ENCODE peak calls at places on chromosomes 16 and 17, in seven cellular contexts. K is astrocyte of the cerebellum; H is breast epithelium; W is tibial artery; Q is IMR-90; C is activated T-cell treated with anti-CD3 and anti-CD28 coated beads, Interleukin-2, amount 50 U/mL, for 4 hours; N is caudate nucleus. D is an unnamed sample.

GRCh38 chr16:50430076-50430475 is 61.3 kb upstream of the BRD7 start:
- DNase-seq in K (no peak), C (no peak), Q (no peak), W (no peak), H (no peak), N (no peak), D (no peak)

GRCh38 chr17:8709006-8709405 is 35.6 kb downstream of the CCDC42 start:
- DNase-seq in K (no peak), C (no peak), N (no peak), W (peak), Q (no peak), H (no peak), D (no peak)

GRCh38 chr16:55815320-55815719 is 17.6 kb downstream of the CES1 start:
- DNase-seq in W (no peak), N (no peak), C (no peak), Q (no peak), H (no peak), K (no peak), D (no peak)

GRCh38 chr17:51745993-51746392 is 412.5 kb downstream of the CA10 start:
- DNase-seq in C (no peak), W (no peak), N (no peak), H (no peak), Q (no peak), K (no peak), D (no peak)

GRCh38 chr17:53627511-53627910 is 195.2 kb upstream of the KIF2B start:
- DNase-seq in W (no peak), Q (peak), H (no peak), C (no peak), N (no peak), K (no peak), D (no peak)

GRCh38 chr16:71883193-71883848 is 661 bp downstream of the ZNF821 start:
- DNase-seq in K (no peak), W (no peak), N (peak), Q (peak), H (no peak), C (peak), D (peak)

GRCh38 chr17:2634361-2634960 is 41.0 kb downstream of the PAFAH1B1 start:
- DNase-seq in W (no peak), N (no peak), K (peak), Q (peak), H (no peak), C (no peak), D (peak)

GRCh38 chr16:22192261-22193133 is 13.6 kb upstream of the EEF2K start:
- DNase-seq in W (peak), Q (peak), H (peak), K (peak), N (peak), C (peak), D (peak)

GRCh38 chr16:31529398-31530312 is 2.0 kb downstream of the AHSP start:
- DNase-seq in K (no peak), H (no peak), C (peak), N (no peak), W (no peak), Q (no peak), D (no peak)

GRCh38 chr16:17555176-17555575 is 84.4 kb upstream of the XYLT1 start:
- DNase-seq in N (no peak), C (no peak), H (no peak), Q (peak), W (no peak), K (peak), D (peak)

GRCh38 chr17:29376667-29377268 is 13.4 kb upstream of the TAOK1 start:
- DNase-seq in Q (peak), N (peak), W (no peak), K (peak), C (no peak), H (no peak), D (peak)

GRCh38 chr16:55949518-55949917 is 74.3 kb upstream of the CES5A start:
- DNase-seq in Q (peak), N (no peak), H (no peak), W (no peak), C (no peak), K (no peak), D (peak)

GRCh38 chr17:8894189-8894611 is 26.7 kb upstream of the PIK3R6 start:
- DNase-seq in H (peak), W (peak), K (no peak), Q (no peak), C (no peak), N (no peak), D (no peak)

D was measured in brain microvascular endothelial cell.